ENCODE peak calls at places on chromosomes 12 and 14, in five cellular contexts. One of them, this sample, is unnamed.

GRCh38 chr14:88422919-88423318 is 37.5 kb downstream of the SPATA7 start:
- DNase-seq in SK-N-SH: no peak
- DNase-seq in H1: no peak
- DNase-seq in HepG2: no peak
- DNase-seq in HCT116: no peak
- DNase-seq in this sample: no peak

GRCh38 chr14:23020143-23021128 is 10.5 kb upstream of the C14orf93 start:
- DNase-seq in HepG2: no peak
- DNase-seq in SK-N-SH: peak
- DNase-seq in H1: no peak
- DNase-seq in HCT116: no peak
- DNase-seq in this sample: no peak

GRCh38 chr12:66203820-66204219 is 14.8 kb downstream of the IRAK3 start:
- DNase-seq in SK-N-SH: no peak
- DNase-seq in HepG2: no peak
- DNase-seq in H1: no peak
- DNase-seq in HCT116: no peak
- DNase-seq in this sample: no peak

GRCh38 chr12:132441871-132442863 is 47.8 kb upstream of the FBRSL1 start:
- DNase-seq in SK-N-SH: no peak
- DNase-seq in HCT116: no peak
- DNase-seq in H1: no peak
- DNase-seq in HepG2: no peak
- DNase-seq in this sample: no peak

GRCh38 chr14:63854330-63854729 is 1.5 kb downstream of the SYNE2 start:
- DNase-seq in HepG2: no peak
- DNase-seq in SK-N-SH: no peak
- DNase-seq in H1: no peak
- DNase-seq in HCT116: no peak
- DNase-seq in this sample: no peak

GRCh38 chr12:94100990-94101901 is 47.1 kb upstream of the PLXNC1 start:
- DNase-seq in H1: peak
- DNase-seq in HCT116: peak
- DNase-seq in HepG2: peak
- DNase-seq in SK-N-SH: peak
- DNase-seq in this sample: peak

GRCh38 chr14:20907214-20907613 is 16.0 kb downstream of the RNASE3 start:
- DNase-seq in SK-N-SH: no peak
- DNase-seq in H1: no peak
- DNase-seq in HepG2: no peak
- DNase-seq in HCT116: no peak
- DNase-seq in this sample: no peak

GRCh38 chr14:62409909-62410308 is 635.3 kb downstream of the KCNH5 start:
- DNase-seq in HCT116: no peak
- DNase-seq in SK-N-SH: no peak
- DNase-seq in HepG2: no peak
- DNase-seq in H1: no peak
- DNase-seq in this sample: no peak

GRCh38 chr14:24053548-24054323 is 1.9 kb downstream of the CARMIL3 start:
- DNase-seq in HepG2: no peak
- DNase-seq in H1: no peak
- DNase-seq in HCT116: no peak
- DNase-seq in SK-N-SH: peak
- DNase-seq in this sample: no peak

GRCh38 chr12:63045020-63045860 is 105.8 kb downstream of the AVPR1A start:
- DNase-seq in HepG2: no peak
- DNase-seq in HCT116: no peak
- DNase-seq in SK-N-SH: no peak
- DNase-seq in H1: no peak
- DNase-seq in this sample: peak

GRCh38 chr12:103969391-103969790 is 3.7 kb downstream of the TDG start:
- DNase-seq in HCT116: no peak
- DNase-seq in H1: no peak
- DNase-seq in SK-N-SH: no peak
- DNase-seq in HepG2: no peak
- DNase-seq in this sample: no peak

GRCh38 chr12:70646850-70647249 is 9.6 kb upstream of the PTPRB start:
- DNase-seq in H1: no peak
- DNase-seq in HCT116: no peak
- DNase-seq in SK-N-SH: no peak
- DNase-seq in HepG2: no peak
- DNase-seq in this sample: peak

GRCh38 chr12:132941336-132941954 is 14.7 kb downstream of the ZNF605 start:
- DNase-seq in SK-N-SH: no peak
- DNase-seq in HepG2: no peak
- DNase-seq in HCT116: no peak
- DNase-seq in H1: no peak
- DNase-seq in this sample: no peak

GRCh38 chr12:2259368-2259767 is 206.6 kb downstream of the CACNA1C start:
- DNase-seq in HCT116: no peak
- DNase-seq in SK-N-SH: no peak
- DNase-seq in HepG2: no peak
- DNase-seq in H1: no peak
- DNase-seq in this sample: no peak

GRCh38 chr14:89648510-89648909 is 231.5 kb upstream of the FOXN3 start:
- DNase-seq in H1: no peak
- DNase-seq in SK-N-SH: no peak
- DNase-seq in HCT116: no peak
- DNase-seq in HepG2: peak
- DNase-seq in this sample: no peak

GRCh38 chr14:50726372-50727107 is 58.4 kb upstream of the SAV1 start:
- DNase-seq in HepG2: no peak
- DNase-seq in SK-N-SH: no peak
- DNase-seq in HCT116: no peak
- DNase-seq in H1: no peak
- DNase-seq in this sample: no peak

GRCh38 chr12:111453071-111453989 is 47.6 kb downstream of the SH2B3 start:
- DNase-seq in HCT116: no peak
- DNase-seq in HepG2: no peak
- DNase-seq in H1: peak
- DNase-seq in SK-N-SH: no peak
- DNase-seq in this sample: no peak

GRCh38 chr14:28830115-28830534 is 63.5 kb downstream of the FOXG1 start:
- DNase-seq in H1: no peak
- DNase-seq in SK-N-SH: no peak
- DNase-seq in HepG2: no peak
- DNase-seq in HCT116: no peak
- DNase-seq in this sample: no peak

GRCh38 chr12:27824126-27824842 is 44.2 kb upstream of the MANSC4 start:
- DNase-seq in H1: no peak
- DNase-seq in HCT116: no peak
- DNase-seq in SK-N-SH: no peak
- DNase-seq in HepG2: no peak
- DNase-seq in this sample: no peak

GRCh38 chr12:14884458-14884878 is 1.2 kb downstream of the MGP start:
- DNase-seq in HCT116: no peak
- DNase-seq in HepG2: no peak
- DNase-seq in SK-N-SH: peak
- DNase-seq in H1: no peak
- DNase-seq in this sample: peak

GRCh38 chr14:22737052-22737451 is 29.4 kb upstream of the OXA1L start:
- DNase-seq in H1: no peak
- DNase-seq in HCT116: no peak
- DNase-seq in SK-N-SH: no peak
- DNase-seq in HepG2: no peak
- DNase-seq in this sample: no peak

GRCh38 chr12:3698218-3698974 is 54.5 kb downstream of the CRACR2A start:
- DNase-seq in SK-N-SH: peak
- DNase-seq in HCT116: no peak
- DNase-seq in H1: no peak
- DNase-seq in HepG2: no peak
- DNase-seq in this sample: peak

GRCh38 chr12:111368291-111368683 is 608 bp downstream of the PHETA1 start:
- DNase-seq in HepG2: no peak
- DNase-seq in SK-N-SH: no peak
- DNase-seq in HCT116: no peak
- DNase-seq in H1: no peak
- DNase-seq in this sample: peak

GRCh38 chr14:57871487-57872080 is 5.7 kb upstream of the SLC35F4 start:
- DNase-seq in HepG2: peak
- DNase-seq in SK-N-SH: peak
- DNase-seq in HCT116: peak
- DNase-seq in H1: peak
- DNase-seq in this sample: peak

GRCh38 chr12:65632131-65632855 is 192.0 kb upstream of the HMGA2 start:
- DNase-seq in SK-N-SH: no peak
- DNase-seq in HCT116: no peak
- DNase-seq in H1: no peak
- DNase-seq in HepG2: no peak
- DNase-seq in this sample: no peak

GRCh38 chr12:15928345-15928744 is 17.2 kb downstream of the DERA start:
- DNase-seq in SK-N-SH: no peak
- DNase-seq in H1: no peak
- DNase-seq in HCT116: no peak
- DNase-seq in HepG2: peak
- DNase-seq in this sample: peak

GRCh38 chr14:92294506-92294905 is 28.5 kb upstream of the SLC24A4 start:
- DNase-seq in H1: no peak
- DNase-seq in HepG2: no peak
- DNase-seq in HCT116: no peak
- DNase-seq in SK-N-SH: no peak
- DNase-seq in this sample: no peak

DNA sequence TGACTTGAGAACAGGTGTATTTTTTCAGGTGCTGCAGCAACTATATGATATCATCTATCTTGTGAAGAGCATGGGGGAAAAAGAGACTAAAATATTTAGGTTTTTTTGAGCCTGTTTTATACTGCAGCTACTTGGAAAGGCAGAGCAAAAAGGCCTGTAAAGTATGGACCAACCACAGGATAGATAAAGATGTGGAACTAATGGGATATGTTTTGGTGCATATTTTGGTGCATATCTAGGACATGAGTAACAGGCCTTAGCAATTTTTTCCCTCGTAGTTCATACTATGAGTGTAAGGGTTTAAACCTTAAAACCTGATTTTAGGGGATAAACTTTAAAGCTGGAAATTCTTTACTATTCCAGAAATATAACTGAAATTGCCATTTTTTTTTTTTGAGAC is 6.0 kb upstream of the GTSF1 start:
- DNase-seq in H1: no peak
- DNase-seq in HCT116: no peak
- DNase-seq in HepG2: no peak
- DNase-seq in SK-N-SH: no peak
- DNase-seq in this sample: no peak
- TF ChIP-seq MAX in H1: no peak
- TF ChIP-seq MAX in HCT116: no peak
- TF ChIP-seq MAX in HepG2: no peak
- TF ChIP-seq MAX in SK-N-SH: no peak
- TF ChIP-seq MAX in this sample: no peak

DNA sequence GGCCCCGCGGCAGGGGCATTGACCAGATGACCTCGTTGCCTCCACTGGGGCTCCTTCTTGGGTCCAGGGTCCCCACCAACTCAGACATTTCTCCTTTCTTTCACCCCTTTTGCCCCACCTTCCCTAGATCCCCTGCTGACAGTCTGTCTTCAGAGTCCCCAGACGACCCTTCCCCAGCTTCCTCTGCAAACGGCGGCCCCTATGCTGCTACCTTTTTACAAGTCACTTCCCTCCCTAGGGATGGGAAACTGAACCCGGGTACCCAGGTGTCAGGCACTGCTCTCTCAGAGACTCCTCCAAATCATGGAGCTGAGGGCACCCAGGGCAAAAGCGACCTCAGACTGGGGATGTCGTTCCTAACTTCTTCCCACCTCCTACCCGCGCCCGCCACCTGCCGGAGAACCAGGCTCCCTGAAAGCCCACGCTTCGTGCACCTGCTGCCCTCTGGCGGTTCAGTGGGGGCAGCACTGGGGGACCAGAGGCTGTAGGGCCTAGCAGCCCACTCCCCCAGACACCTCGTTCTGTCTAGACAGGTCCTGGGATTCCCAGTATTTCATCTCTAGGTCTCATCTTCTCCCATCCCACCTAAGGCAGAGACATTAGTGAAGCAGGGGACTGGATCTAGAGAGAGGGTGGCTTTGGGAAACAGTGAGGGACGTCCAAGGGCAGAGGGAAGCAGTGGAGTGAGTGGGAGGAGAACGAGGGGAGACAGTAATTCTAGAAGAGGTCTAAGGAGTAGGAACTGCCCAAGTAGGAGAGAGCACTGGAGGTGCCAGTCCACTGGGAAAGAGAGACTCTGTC is 4.9 kb downstream of the ZNF385A start:
- DNase-seq in H1: peak
- DNase-seq in HepG2: peak
- DNase-seq in HCT116: peak
- DNase-seq in SK-N-SH: peak
- DNase-seq in this sample: peak
- H2AFZ ChIP-seq in H1: no peak
- H2AFZ ChIP-seq in HepG2: no peak
- H2AFZ ChIP-seq in HCT116: peak
- H2AFZ ChIP-seq in SK-N-SH: peak
- H2AFZ ChIP-seq in this sample: peak

GRCh38 chr12:87661770-87662402 is 367.3 kb downstream of the C12orf50 start:
- DNase-seq in SK-N-SH: no peak
- DNase-seq in HCT116: no peak
- DNase-seq in HepG2: no peak
- DNase-seq in H1: no peak
- DNase-seq in this sample: no peak
- H3K27ac ChIP-seq in SK-N-SH: no peak
- H3K27ac ChIP-seq in HCT116: no peak
- H3K27ac ChIP-seq in HepG2: no peak
- H3K27ac ChIP-seq in H1: no peak
- H3K27ac ChIP-seq in this sample: no peak

GRCh38 chr12:81811778-81812125 is 52.6 kb upstream of the PPFIA2 start:
- DNase-seq in HCT116: no peak
- DNase-seq in H1: no peak
- DNase-seq in HepG2: no peak
- DNase-seq in SK-N-SH: no peak
- DNase-seq in this sample: no peak
- TF ChIP-seq MAX in HCT116: no peak
- TF ChIP-seq MAX in H1: no peak
- TF ChIP-seq MAX in HepG2: no peak
- TF ChIP-seq MAX in SK-N-SH: no peak
- TF ChIP-seq MAX in this sample: no peak

GRCh38 chr12:6095269-6095668 is 29.2 kb downstream of the VWF start:
- DNase-seq in HepG2: no peak
- DNase-seq in SK-N-SH: no peak
- DNase-seq in H1: no peak
- DNase-seq in HCT116: no peak
- DNase-seq in this sample: no peak

GRCh38 chr12:6091786-6092566 is 32.5 kb downstream of the VWF start:
- DNase-seq in HCT116: no peak
- DNase-seq in SK-N-SH: no peak
- DNase-seq in H1: no peak
- DNase-seq in HepG2: no peak
- DNase-seq in this sample: no peak

GRCh38 chr12:6090786-6091185 is 33.7 kb downstream of the VWF start:
- DNase-seq in HCT116: no peak
- DNase-seq in SK-N-SH: no peak
- DNase-seq in H1: no peak
- DNase-seq in HepG2: peak
- DNase-seq in this sample: no peak

GRCh38 chr12:6093764-6094163 is 30.7 kb downstream of the VWF start:
- DNase-seq in HCT116: no peak
- DNase-seq in HepG2: no peak
- DNase-seq in H1: no peak
- DNase-seq in SK-N-SH: no peak
- DNase-seq in this sample: no peak

GRCh38 chr12:6092784-6093722 is 31.4 kb downstream of the VWF start:
- DNase-seq in SK-N-SH: no peak
- DNase-seq in HepG2: no peak
- DNase-seq in H1: no peak
- DNase-seq in HCT116: peak
- DNase-seq in this sample: peak
- H2AFZ ChIP-seq in SK-N-SH: peak
- H2AFZ ChIP-seq in HepG2: no peak
- H2AFZ ChIP-seq in H1: peak
- H2AFZ ChIP-seq in HCT116: peak
- H2AFZ ChIP-seq in this sample: no peak